ENCODE peak calls at places on chromosomes 3 and 15, in four cellular contexts. A is HepG2, G is IMR-90, U is K562. B is an unnamed sample.

GRCh38 chr3:71087109-71088018 is 496.2 kb downstream of the FOXP1 start:
- DNase-seq in A (peak; percentile 83), G (peak; percentile 51), U (no peak), B (peak; percentile 64)

GRCh38 chr3:23845361-23845760 is 39.6 kb downstream of the UBE2E1 start:
- DNase-seq in A (no peak), G (no peak), U (no peak), B (no peak)

GRCh38 chr3:49656541-49657112 is 17.5 kb upstream of the APEH start:
- DNase-seq in A (no peak), G (no peak), U (peak; percentile 28), B (no peak)

GRCh38 chr3:9976736-9977709 is 9.6 kb downstream of the EMC3 start:
- DNase-seq in A (peak; percentile 86), G (peak; percentile 98), U (peak; percentile 98), B (peak; percentile 63)

GRCh38 chr15:67170143-67170885 is 84.1 kb downstream of the AAGAB start:
- DNase-seq in A (no peak), G (no peak), U (no peak), B (no peak)

GRCh38 chr15:58410353-58410752 is 21.4 kb upstream of the LIPC start:
- DNase-seq in A (no peak), G (peak; percentile 16), U (peak; percentile 48), B (no peak)

GRCh38 chr3:63853106-63853505 is 10.5 kb downstream of the THOC7 start:
- DNase-seq in A (no peak), G (no peak), U (no peak), B (no peak)

GRCh38 chr3:42694366-42694765 is 8.2 kb downstream of the HHATL start:
- DNase-seq in A (no peak), G (no peak), U (no peak), B (no peak)

GRCh38 chr15:83356516-83357399 is 72.3 kb upstream of the BNC1 start:
- DNase-seq in A (no peak), G (no peak), U (no peak), B (no peak)

DNA sequence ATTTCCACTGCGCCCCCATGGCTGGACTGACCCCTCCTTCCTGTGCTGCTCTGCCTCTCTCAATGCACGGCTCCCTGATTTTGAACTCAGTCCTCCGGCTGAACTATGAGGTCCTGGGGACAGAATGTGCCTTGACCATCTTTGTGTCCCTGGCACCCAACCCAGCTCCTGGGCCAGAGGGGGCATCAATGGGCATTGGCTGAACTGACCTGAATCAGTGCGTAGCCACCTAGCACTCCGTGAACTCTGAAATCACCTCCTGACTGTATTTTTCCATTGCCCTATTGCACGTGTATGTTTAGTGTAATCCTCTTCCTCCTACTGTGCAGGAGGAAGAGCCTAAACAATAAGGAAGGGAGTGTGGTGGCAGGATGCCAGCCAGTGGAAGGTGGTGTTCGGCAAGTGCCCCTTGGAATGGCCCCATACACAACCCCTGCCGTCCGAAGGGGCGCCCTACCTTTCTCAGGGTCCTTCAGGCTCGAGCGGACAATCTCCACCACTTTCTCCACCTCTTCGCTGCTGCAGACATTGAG is 33.5 kb downstream of the BDH1 start:
- DNase-seq in A (no peak), G (no peak), U (no peak), B (no peak)
- TF ChIP-seq MAZ in A (no peak), G (no peak), U (no peak), B (no peak)

DNA sequence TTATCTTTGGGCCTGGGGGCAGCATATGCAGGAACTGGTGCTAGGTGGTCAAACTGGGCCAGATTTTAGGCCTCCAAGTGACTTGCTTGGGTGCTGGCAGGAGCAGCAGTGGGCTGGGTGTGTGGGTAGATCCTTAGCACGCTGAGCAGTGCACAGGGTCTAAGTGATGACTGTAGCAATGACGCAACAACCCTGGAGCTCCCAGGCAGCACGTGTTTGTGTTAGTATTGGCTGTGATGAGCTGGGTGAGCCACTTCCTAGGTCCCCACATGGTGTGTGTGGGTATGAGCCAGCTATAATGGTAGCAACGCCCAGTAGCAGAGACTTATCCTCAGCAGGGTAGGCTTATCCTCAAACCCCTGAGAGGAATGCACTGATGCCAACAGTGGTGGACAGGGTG is 570.6 kb upstream of the ROBO1 start:
- DNase-seq in A (no peak), G (no peak), U (no peak), B (no peak)
- TF ChIP-seq MAZ in A (no peak), G (no peak), U (no peak), B (no peak)

GRCh38 chr3:161270991-161271390 is 49.9 kb downstream of the NMD3 start:
- DNase-seq in A (no peak), G (no peak), U (no peak), B (no peak)
- TF ChIP-seq MAZ in A (no peak), G (no peak), U (no peak), B (no peak)

GRCh38 chr15:49085696-49086459 is 39.6 kb upstream of the SECISBP2L start:
- DNase-seq in A (no peak), G (peak; percentile 7), U (no peak), B (no peak)
- TF ChIP-seq MAZ in A (no peak), G (no peak), U (no peak), B (no peak)

GRCh38 chr15:43880406-43881184 is 53.8 kb downstream of the WDR76 start:
- DNase-seq in A (no peak), G (peak; percentile 34), U (no peak), B (no peak)
- TF ChIP-seq MAZ in A (no peak), G (no peak), U (no peak), B (no peak)

DNA sequence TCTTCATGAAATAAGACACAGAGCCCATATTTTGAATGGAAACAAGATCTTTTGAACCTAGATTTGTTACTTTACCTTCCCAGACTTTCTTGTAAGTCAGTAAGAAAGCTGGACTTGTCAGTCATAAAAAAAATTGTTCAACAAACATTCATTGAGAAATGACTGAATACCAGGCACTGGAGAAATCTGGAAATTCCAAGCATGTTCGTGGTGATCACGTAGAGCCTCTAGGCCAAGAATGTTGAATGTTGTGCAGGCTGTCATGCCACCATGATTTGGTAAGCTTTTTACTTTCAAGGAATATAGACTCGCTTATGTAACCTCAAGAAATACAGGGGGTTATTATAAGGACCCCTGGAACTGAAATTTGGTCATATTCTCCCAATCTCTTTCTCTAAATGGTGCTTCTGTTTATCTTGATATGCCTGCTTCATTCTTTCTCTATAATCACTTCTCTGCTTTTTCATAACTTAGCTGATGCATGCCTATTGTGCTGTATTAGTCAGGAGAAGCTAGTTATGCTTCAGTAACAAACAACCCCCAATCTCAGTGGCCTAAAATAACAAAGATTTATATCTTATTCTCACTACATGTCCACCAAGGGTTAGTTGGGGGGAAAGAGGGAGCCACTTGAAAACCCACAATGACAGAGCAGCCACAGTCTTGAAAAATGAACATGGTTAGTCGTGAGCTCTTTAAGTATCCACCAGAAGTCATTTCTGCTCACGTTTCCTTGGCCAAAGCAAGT is 3.4 kb upstream of the TPM1 start:
- DNase-seq in A (no peak), G (peak; percentile 83), U (no peak), B (no peak)
- TF ChIP-seq MAZ in A (no peak), G (no peak), U (no peak), B (no peak)

GRCh38 chr3:4752201-4753072 is 226.8 kb upstream of the BHLHE40 start:
- DNase-seq in A (peak; percentile 92), G (peak; percentile 10), U (peak; percentile 60), B (peak; percentile 87)

GRCh38 chr3:4753073-4753691 is 226.1 kb upstream of the BHLHE40 start:
- DNase-seq in A (no peak), G (no peak), U (no peak), B (no peak)

GRCh38 chr3:4750306-4751056 is 228.8 kb upstream of the BHLHE40 start:
- DNase-seq in A (peak; percentile 25), G (peak; percentile 17), U (no peak), B (no peak)

GRCh38 chr3:4749567-4750002 is 229.7 kb upstream of the BHLHE40 start:
- DNase-seq in A (no peak), G (no peak), U (no peak), B (no peak)

DNA sequence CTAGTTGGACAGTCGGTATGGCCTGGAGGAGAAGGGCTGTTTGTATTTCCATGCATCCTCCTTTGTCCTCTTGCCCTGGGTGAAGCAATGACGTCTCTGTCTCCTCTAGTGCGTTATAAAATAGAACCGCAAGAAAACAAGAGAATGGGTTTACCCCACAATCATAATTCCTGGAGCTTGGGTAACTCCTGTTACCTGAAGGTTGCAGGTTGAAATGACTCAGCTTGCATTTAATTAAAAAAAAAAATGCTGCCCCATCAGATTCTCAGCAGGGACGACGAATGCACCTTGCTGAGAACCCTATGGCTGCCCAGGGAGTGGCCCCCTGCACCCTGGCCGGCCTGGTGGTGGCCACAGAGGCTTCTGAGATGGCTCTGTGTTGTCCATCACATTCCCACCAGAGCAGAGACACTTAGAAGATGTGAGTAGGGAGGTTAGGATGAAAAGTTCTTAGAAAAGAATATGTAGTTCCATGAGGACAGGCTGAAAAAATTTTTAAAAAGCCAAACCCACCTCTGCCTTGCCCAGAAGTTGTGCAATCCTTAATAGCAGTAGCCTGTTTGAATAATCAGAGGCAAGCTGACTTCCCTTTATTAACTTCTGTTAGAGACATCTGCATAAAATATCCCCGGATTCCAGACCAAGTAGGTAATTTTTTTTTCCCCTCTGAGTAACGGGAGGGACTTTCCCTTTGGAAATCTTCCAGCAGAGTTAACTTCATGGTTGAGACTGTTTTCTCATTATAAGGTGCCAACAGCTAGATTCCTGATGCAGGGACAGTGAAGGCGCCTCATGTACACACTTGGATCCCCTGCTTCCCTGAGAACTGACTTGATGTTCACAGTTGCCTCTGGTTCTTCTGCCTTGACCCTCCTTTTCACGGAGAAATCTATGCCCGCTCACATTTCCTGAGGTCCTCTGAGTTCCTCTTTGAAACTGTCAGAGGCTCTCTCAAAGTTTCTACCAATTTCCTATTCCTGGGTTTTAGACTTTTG is 227.9 kb upstream of the BHLHE40 start:
- DNase-seq in A (peak; percentile 25), G (peak; percentile 87), U (no peak), B (peak; percentile 65)
- TF ChIP-seq MAZ in A (no peak), G (no peak), U (no peak), B (no peak)